ENCODE peak calls at places on chromosomes 1 and 21, in ten cellular contexts. Q is esophagus squamous epithelium; U is CD8-positive, alpha-beta T cell; N is naive thymus-derived CD4-positive, alpha-beta T cell; C is tibial nerve; I is ovary; P is fibroblast of lung; O is aorta; J is heart right ventricle; X is sigmoid colon. L is an unnamed sample.

GRCh38 chr1:26529655-26530539 is at the start of gene RPS6KA1:
- DNase-seq in Q (no peak), U (peak; percentile 54), N (peak; percentile 57), C (no peak), I (peak; percentile 75), P (peak; percentile 36), O (peak; percentile 85), J (peak; percentile 32), X (no peak), L (peak; percentile 79)

GRCh38 chr1:1073743-1074587 is at the start of gene RNF223:
- DNase-seq in Q (no peak), U (no peak), N (no peak), C (no peak), I (no peak), P (no peak), O (no peak), J (no peak), X (no peak), L (no peak)

GRCh38 chr1:162710349-162710748 is 78.1 kb downstream of the DDR2 start:
- DNase-seq in Q (no peak), U (no peak), N (no peak), C (no peak), I (no peak), P (no peak), O (no peak), J (no peak), X (no peak), L (no peak)

GRCh38 chr1:93448292-93448982 is 519 bp downstream of the FNBP1L start:
- DNase-seq in Q (no peak), U (no peak), N (no peak), C (no peak), I (peak; percentile 74), P (peak; percentile 31), O (peak; percentile 81), J (peak; percentile 65), X (peak; percentile 80), L (peak; percentile 66)

GRCh38 chr1:172252925-172253324 is 167.6 kb upstream of the C1orf105 start:
- DNase-seq in Q (no peak), U (no peak), N (no peak), C (no peak), I (no peak), P (no peak), O (no peak), J (no peak), X (no peak), L (no peak)

GRCh38 chr1:156823210-156823790 is 6.7 kb upstream of the SH2D2A start:
- DNase-seq in Q (no peak), U (no peak), N (no peak), C (no peak), I (no peak), P (no peak), O (peak; percentile 3), J (no peak), X (no peak), L (no peak)

GRCh38 chr1:110057963-110058518 is 12.4 kb downstream of the ALX3 start:
- DNase-seq in Q (no peak), U (no peak), N (no peak), C (no peak), I (no peak), P (no peak), O (peak; percentile 67), J (no peak), X (no peak), L (no peak)

GRCh38 chr1:1236945-1237873 is 5.2 kb downstream of the B3GALT6 start:
- DNase-seq in Q (no peak), U (no peak), N (no peak), C (no peak), I (no peak), P (no peak), O (no peak), J (no peak), X (no peak), L (no peak)

GRCh38 chr21:35266546-35266945 is 217.4 kb upstream of the RUNX1 start:
- DNase-seq in Q (no peak), U (no peak), N (no peak), C (no peak), I (no peak), P (peak; percentile 47), O (no peak), J (no peak), X (no peak), L (peak; percentile 51)
- H3K27ac ChIP-seq in Q (no peak overlapping the region), U (no peak overlapping the region), N (no peak overlapping the region), C (no peak overlapping the region), I (no peak overlapping the region), P (no peak overlapping the region), O (no peak overlapping the region), J (no peak overlapping the region), X (no peak overlapping the region), L (no peak overlapping the region)

DNA sequence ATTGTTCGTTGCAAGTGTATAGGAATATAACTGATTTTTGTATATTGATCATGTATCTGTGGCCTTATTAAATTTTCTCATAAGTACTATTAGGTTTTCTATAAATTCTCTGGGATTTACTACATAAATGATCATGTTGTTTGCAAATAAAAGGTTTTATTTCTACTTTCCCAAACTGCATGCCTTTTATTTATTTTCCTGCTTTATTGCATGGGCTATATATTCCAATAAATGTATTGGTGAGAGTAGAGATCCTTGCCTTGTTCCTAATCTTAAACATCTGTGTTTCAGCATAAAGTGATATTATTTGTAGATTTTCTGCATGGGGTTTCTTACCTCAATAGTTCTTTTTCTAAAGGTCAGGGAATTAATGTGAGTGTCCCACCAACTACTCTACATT is 107.0 kb upstream of the CD55 start:
- DNase-seq in Q (no peak), U (no peak), N (no peak), C (no peak), I (no peak), P (no peak), O (no peak), J (no peak), X (no peak), L (no peak)
- H3K4me3 ChIP-seq in Q (no peak overlapping the region), U (no peak overlapping the region), N (no peak overlapping the region), C (no peak overlapping the region), I (no peak overlapping the region), P (no peak overlapping the region), O (no peak overlapping the region), J (no peak overlapping the region), X (no peak overlapping the region), L (no peak overlapping the region)

DNA sequence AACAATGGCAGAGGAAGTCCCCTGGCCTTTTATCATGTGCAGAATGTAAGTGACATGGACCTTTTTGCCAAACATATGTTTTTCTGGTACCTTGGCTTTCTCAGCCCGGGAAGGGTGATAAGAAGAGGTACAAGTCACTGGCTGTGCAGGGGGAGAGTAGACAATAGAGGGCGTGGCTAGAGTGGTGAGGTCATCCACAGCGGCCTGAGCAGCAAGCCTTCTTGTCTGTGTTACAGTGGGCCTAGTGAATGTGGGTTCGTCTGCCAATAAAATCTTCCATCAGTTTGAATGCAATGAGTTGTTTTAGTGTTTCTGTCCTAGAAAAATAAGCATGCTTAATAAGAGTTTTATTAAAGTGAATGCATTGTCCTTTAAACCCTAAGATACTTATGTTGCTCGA is 59.0 kb upstream of the PGD start:
- DNase-seq in Q (no peak), U (no peak), N (no peak), C (no peak), I (no peak), P (peak; percentile 90), O (no peak), J (peak; percentile 75), X (no peak), L (peak; percentile 72)
- H3K36me3 ChIP-seq in Q (peaks cover 16% of the 10 kb centered on the region), U (no peaks in the 10 kb centered on the region), N (no peaks in the 10 kb centered on the region), C (peaks cover 93% of the 10 kb centered on the region), I (no peaks in the 10 kb centered on the region), P (peaks cover 3% of the 10 kb centered on the region), O (no peaks in the 10 kb centered on the region), J (no peaks in the 10 kb centered on the region), X (peaks cover 69% of the 10 kb centered on the region), L (peaks cover 8% of the 10 kb centered on the region)

GRCh38 chr1:51829058-51829457 is 49.5 kb downstream of the NRDC start:
- DNase-seq in Q (no peak), U (no peak), N (no peak), C (no peak), I (no peak), P (no peak), O (no peak), J (no peak), X (no peak), L (peak; percentile 25)
- H3K27ac ChIP-seq in Q (no peak overlapping the region), U (no peak overlapping the region), N (no peak overlapping the region), C (no peak overlapping the region), I (no peak overlapping the region), P (no peak overlapping the region), O (no peak overlapping the region), J (no peak overlapping the region), X (no peak overlapping the region), L (no peak overlapping the region)

DNA sequence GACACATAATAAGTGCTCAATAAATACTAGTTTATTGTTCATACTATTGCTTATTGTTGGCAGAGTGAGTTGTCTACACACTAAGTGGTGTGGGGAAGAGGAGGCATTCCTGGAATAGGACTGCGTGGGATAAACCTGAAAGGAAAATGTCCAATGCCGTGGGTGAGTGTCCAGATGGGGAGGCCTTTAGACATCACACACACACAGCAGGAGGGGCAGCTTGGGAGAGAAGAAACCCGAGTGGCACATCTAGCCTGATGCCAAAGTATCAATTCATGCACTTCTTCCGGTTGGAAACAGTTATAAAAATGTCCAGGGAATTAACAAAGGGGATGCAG is 27.3 kb downstream of the CCN1 start:
- DNase-seq in Q (no peak), U (no peak), N (no peak), C (no peak), I (no peak), P (peak; percentile 48), O (no peak), J (no peak), X (no peak), L (no peak)
- H3K4me3 ChIP-seq in Q (no peak overlapping the region), U (no peak overlapping the region), N (no peak overlapping the region), C (no peak overlapping the region), I (no peak overlapping the region), P (no peak overlapping the region), O (no peak overlapping the region), J (no peak overlapping the region), X (no peak overlapping the region), L (no peak overlapping the region)

GRCh38 chr1:155320252-155320651 is 442 bp upstream of the RUSC1 start:
- DNase-seq in Q (no peak), U (no peak), N (no peak), C (no peak), I (no peak), P (no peak), O (peak; percentile 59), J (no peak), X (no peak), L (no peak)
- H3K36me3 ChIP-seq in Q (peaks cover 4% of the 10 kb centered on the region), U (no peaks in the 10 kb centered on the region), N (no peaks in the 10 kb centered on the region), C (peaks cover 34% of the 10 kb centered on the region), I (no peaks in the 10 kb centered on the region), P (peaks cover 12% of the 10 kb centered on the region), O (no peaks in the 10 kb centered on the region), J (no peaks in the 10 kb centered on the region), X (no peaks in the 10 kb centered on the region), L (peaks cover 2% of the 10 kb centered on the region)

GRCh38 chr21:46515109-46515508 is 56.4 kb downstream of the DIP2A start:
- DNase-seq in Q (no peak), U (no peak), N (peak; percentile 17), C (peak; percentile 32), I (peak; percentile 47), P (peak; percentile 35), O (no peak), J (peak; percentile 42), X (peak; percentile 72), L (peak; percentile 4)
- H3K27ac ChIP-seq in Q (no peak overlapping the region), U (peak overlapping the region; percentile 19), N (peak overlapping the region; percentile 39), C (no peak overlapping the region), I (no peak overlapping the region), P (no peak overlapping the region), O (no peak overlapping the region), J (no peak overlapping the region), X (no peak overlapping the region), L (no peak overlapping the region)

DNA sequence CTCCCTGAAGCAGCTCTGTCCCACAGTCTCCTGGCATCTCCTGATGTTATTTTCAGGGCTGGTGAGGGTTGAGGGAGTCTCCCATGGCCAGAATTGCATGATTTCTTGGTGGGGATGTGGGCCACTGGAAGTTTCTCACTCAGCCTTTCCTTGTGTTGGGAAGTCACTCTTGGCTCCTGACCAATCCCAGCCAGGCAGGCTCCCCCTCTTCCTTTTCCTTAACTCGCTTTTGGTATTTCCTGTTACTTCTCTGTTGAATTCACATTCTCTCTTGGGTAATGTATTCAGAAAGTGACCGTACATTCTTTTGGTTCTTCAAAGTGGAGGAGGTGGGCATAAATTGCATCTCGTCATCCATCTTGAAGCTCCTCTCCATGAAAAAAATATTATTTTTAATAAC is 135.7 kb downstream of the PCBP3 start:
- DNase-seq in Q (no peak), U (no peak), N (no peak), C (no peak), I (no peak), P (no peak), O (no peak), J (no peak), X (no peak), L (no peak)
- H3K4me3 ChIP-seq in Q (no peak overlapping the region), U (no peak overlapping the region), N (no peak overlapping the region), C (no peak overlapping the region), I (no peak overlapping the region), P (no peak overlapping the region), O (no peak overlapping the region), J (no peak overlapping the region), X (no peak overlapping the region), L (no peak overlapping the region)